ENCODE peak calls at places on chromosome 16, in six cellular contexts. V is uterus; N is stimulated activated CD4-positive, alpha-beta T cell treated with anti-CD3 and anti-CD28 coated beads, TNF-alpha, amount 100 ng/mL, for 1 hour; S is stimulated activated CD8-positive, alpha-beta memory T cell treated with anti-CD3 and anti-CD28 coated beads, Interleukin-7, amount 100 ng/mL, for 4 hours; C is M059J; E is cardiac muscle cell. M is an unnamed sample.

GRCh38 chr16:720507-720989 is 398 bp upstream of the ANTKMT start:
- DNase-seq in V (peak; percentile 58), N (no peak), S (no peak), C (peak; percentile 83), E (peak; percentile 82), M (peak; percentile 71)

GRCh38 chr16:69888005-69888560 is 63.1 kb upstream of the CLEC18A start:
- DNase-seq in V (no peak), N (no peak), S (no peak), C (no peak), E (no peak), M (peak; percentile 33)

GRCh38 chr16:28538733-28539596 is at the start of gene NUPR1:
- DNase-seq in V (peak; percentile 99), N (no peak), S (no peak), C (peak; percentile 94), E (peak; percentile 99), M (peak; percentile 95)

GRCh38 chr16:84599528-84600202 is 18.2 kb downstream of the COTL1 start:
- DNase-seq in V (peak; percentile 37), N (peak; percentile 51), S (peak; percentile 41), C (peak; percentile 78), E (peak; percentile 94), M (peak; percentile 86)

GRCh38 chr16:55453909-55454308 is 25.1 kb upstream of the MMP2 start:
- DNase-seq in V (no peak), N (no peak), S (no peak), C (no peak), E (no peak), M (no peak)

GRCh38 chr16:80323187-80323807 is 217.5 kb upstream of the DYNLRB2 start:
- DNase-seq in V (no peak), N (no peak), S (no peak), C (no peak), E (no peak), M (no peak)

GRCh38 chr16:81946206-81946605 is 65.1 kb downstream of the SDR42E1 start:
- DNase-seq in V (no peak), N (no peak), S (no peak), C (peak; percentile 79), E (peak; percentile 7), M (peak; percentile 86)

GRCh38 chr16:2701272-2701671 is 18.8 kb downstream of the PRSS27 start:
- DNase-seq in V (no peak), N (no peak), S (no peak), C (no peak), E (no peak), M (no peak)